ENCODE peak calls at places on chromosomes 1 and 21, in nine cellular contexts. A, G, T, B, F, O, W, U and L are unnamed samples. For H3K36me3, the result is how much of the 10 kb centered on the place peaks cover.

GRCh38 chr1:39915499-39916129 is 13.9 kb upstream of the MYCL start:
- DNase-seq in A (no peak), G (no peak), T (no peak), B (no peak), F (no peak), O (no peak), W (no peak), U (no peak), L (no peak)

GRCh38 chr1:116873680-116874271 is 35.9 kb upstream of the PTGFRN start:
- DNase-seq in A (no peak), G (no peak), T (no peak), B (no peak), F (no peak), O (no peak), W (no peak), U (no peak), L (no peak)

GRCh38 chr1:118147542-118147941 is 37.5 kb downstream of the SPAG17 start:
- DNase-seq in A (no peak), G (no peak), T (peak), B (no peak), F (no peak), O (no peak), W (no peak), U (no peak), L (no peak)

GRCh38 chr1:118617916-118618315 is 370.2 kb downstream of the TBX15 start:
- DNase-seq in A (no peak), G (no peak), T (no peak), B (no peak), F (no peak), O (no peak), W (no peak), U (no peak), L (no peak)

GRCh38 chr1:68217060-68217554 is 15.2 kb downstream of the WLS start:
- DNase-seq in A (no peak), G (no peak), T (no peak), B (no peak), F (no peak), O (no peak), W (no peak), U (no peak), L (no peak)

GRCh38 chr1:41833519-41834000 is 85.2 kb downstream of the HIVEP3 start:
- DNase-seq in A (no peak), G (no peak), T (no peak), B (no peak), F (no peak), O (no peak), W (no peak), U (no peak), L (no peak)

GRCh38 chr1:65002508-65003315 is 36.4 kb upstream of the JAK1 start:
- DNase-seq in A (peak), G (peak), T (peak), B (peak), F (no peak), O (peak), W (peak), U (peak), L (peak)

GRCh38 chr1:6248161-6248776 is 4.3 kb downstream of the HES3 start:
- DNase-seq in A (no peak), G (no peak), T (no peak), B (no peak), F (no peak), O (no peak), W (no peak), U (no peak), L (no peak)

GRCh38 chr1:101165944-101166343 is 70.9 kb upstream of the S1PR1 start:
- DNase-seq in A (no peak), G (no peak), T (no peak), B (no peak), F (no peak), O (no peak), W (no peak), U (no peak), L (no peak)

GRCh38 chr1:87024936-87025537 is 110.6 kb downstream of the HS2ST1 start:
- DNase-seq in A (no peak), G (no peak), T (no peak), B (no peak), F (no peak), O (no peak), W (no peak), U (no peak), L (no peak)

GRCh38 chr1:26941311-26941710 is 19.0 kb downstream of the KDF1 start:
- DNase-seq in A (no peak), G (no peak), T (no peak), B (no peak), F (no peak), O (no peak), W (peak), U (no peak), L (no peak)

GRCh38 chr1:11764519-11764918 is 2.5 kb downstream of the C1orf167 start:
- DNase-seq in A (no peak), G (no peak), T (no peak), B (no peak), F (peak), O (no peak), W (no peak), U (no peak), L (no peak)

GRCh38 chr1:219220945-219221344 is 47.3 kb downstream of the LYPLAL1 start:
- DNase-seq in A (no peak), G (no peak), T (no peak), B (no peak), F (no peak), O (no peak), W (no peak), U (no peak), L (no peak)
- TF ChIP-seq CTCF in A (no peak), G (no peak), T (no peak), B (no peak), F (no peak), O (no peak), W (no peak), U (no peak), L (no peak)

DNA sequence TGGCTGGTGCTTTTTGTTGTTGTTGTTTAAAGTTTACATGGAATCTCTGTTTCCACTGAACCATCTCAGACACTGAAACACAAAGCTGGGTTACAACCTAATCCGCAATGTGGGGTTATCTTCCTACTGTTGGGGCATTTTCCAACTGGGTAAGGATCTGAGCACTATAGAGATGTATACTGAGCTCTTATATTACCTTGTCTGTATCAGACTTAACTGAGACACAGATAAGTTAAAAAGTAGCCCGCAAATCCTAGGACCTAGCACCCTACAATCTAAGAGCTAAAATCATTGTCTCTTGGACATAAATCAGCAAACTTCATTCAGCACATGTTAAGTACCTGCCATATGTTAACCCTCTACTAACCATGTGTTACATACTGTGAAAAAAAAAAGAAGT is 169.2 kb downstream of the LTN1 start:
- DNase-seq in A (no peak), G (no peak), T (no peak), B (no peak), F (no peak), O (no peak), W (no peak), U (no peak), L (no peak)
- H3K36me3 ChIP-seq in A (under half), G (under half), T (under half), B (under half), F (under half), O (under half), W (under half), U (under half), L (under half)

DNA sequence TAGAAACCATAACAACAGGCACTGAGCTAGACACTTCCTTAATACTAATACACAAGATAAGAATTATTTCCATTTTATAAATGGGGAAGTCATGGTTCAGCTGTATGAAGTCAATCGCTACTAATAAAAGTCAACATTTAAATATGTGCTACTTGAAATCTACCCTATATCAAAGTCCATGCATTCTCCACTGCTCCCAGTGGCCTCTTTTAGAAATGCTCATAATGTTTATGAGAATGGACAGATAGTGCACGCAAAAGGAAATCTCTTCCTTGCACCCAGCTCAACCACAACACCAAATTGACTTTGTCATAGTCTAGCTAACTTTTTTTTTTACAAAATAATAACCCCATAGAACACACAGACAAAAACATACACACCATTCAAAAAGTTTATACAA is 281.7 kb upstream of the CXADR start:
- DNase-seq in A (no peak), G (no peak), T (no peak), B (no peak), F (no peak), O (no peak), W (no peak), U (no peak), L (no peak)
- TF ChIP-seq CTCF in A (no peak), G (no peak), T (no peak), B (no peak), F (no peak), O (no peak), W (no peak), U (no peak), L (no peak)

DNA sequence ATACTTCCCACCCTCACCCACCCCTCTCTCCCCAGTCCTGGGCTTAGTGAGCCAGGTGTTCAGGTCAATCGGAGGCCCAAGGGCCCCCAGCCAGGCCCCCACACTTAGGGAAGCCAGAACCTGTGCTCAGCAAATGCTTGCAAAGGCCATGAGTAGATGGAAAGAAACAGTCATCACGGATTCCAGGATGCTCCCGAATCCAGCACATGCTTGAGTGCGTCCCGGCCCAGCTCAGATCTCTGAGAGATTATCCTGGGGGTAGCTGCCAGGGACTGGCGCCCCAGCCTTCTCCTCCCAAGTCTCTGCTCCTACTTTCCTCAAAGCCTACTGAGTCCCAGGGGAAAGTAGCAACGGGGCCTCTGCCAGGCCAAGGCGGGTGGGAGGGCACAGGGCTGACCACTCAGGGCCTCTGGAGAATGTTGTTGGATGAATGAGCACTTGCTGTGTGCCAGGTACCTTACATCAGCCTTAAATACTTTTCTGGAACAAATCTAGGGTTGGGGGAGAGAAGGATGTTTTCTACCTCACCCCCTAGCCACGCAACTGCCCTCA is 119.4 kb upstream of the ZBTB40 start:
- DNase-seq in A (no peak), G (no peak), T (no peak), B (no peak), F (no peak), O (no peak), W (no peak), U (peak), L (no peak)
- H3K36me3 ChIP-seq in A (under half), G (under half), T (under half), B (under half), F (under half), O (under half), W (under half), U (under half), L (under half)

GRCh38 chr1:215141460-215141859 is 58.9 kb downstream of the KCNK2 start:
- DNase-seq in A (no peak), G (no peak), T (no peak), B (no peak), F (no peak), O (no peak), W (no peak), U (no peak), L (no peak)

GRCh38 chr1:215143497-215143896 is 61.0 kb downstream of the KCNK2 start:
- DNase-seq in A (no peak), G (no peak), T (no peak), B (no peak), F (no peak), O (no peak), W (no peak), U (no peak), L (no peak)

GRCh38 chr1:215151841-215152240 is 69.3 kb downstream of the KCNK2 start:
- DNase-seq in A (no peak), G (no peak), T (no peak), B (no peak), F (no peak), O (no peak), W (no peak), U (no peak), L (no peak)

GRCh38 chr1:215147024-215147423 is 64.5 kb downstream of the KCNK2 start:
- DNase-seq in A (no peak), G (no peak), T (no peak), B (no peak), F (no peak), O (no peak), W (no peak), U (no peak), L (no peak)

DNA sequence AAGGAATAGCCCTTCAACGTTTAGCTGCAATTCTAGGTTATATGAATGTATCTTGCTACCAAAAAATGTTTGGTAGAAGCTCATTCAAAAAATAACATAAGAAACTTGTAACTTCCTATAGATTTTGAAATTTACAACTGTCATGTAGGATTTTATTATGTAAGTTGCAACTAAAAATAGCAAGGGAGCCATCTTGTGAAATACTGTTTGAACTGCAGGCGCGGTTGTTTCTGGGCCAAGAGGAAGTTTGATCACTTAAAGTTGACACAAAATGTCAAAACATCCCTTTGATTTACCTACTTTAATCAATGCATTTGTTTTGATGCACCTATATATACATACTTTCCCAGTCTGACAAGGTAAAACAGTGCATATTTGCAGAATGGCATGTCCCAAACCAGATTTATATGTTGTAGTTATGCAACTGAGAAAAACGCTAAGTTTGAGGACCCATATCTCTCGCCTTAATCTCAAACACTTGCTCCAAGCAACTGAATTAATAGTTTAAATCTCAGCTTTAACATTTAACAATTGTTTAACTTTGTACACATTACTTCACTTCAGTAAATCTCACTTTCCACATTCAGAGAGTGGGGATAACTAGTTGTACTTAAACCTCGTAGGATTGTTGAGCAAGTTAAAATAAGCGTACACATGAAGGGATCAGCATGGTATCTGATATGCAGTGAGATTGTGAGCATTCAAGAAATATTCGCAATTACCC is 63.9 kb downstream of the KCNK2 start:
- DNase-seq in A (peak), G (peak), T (peak), B (no peak), F (peak), O (no peak), W (no peak), U (no peak), L (peak)
- TF ChIP-seq CTCF in A (no peak), G (peak), T (peak), B (no peak), F (peak), O (peak), W (no peak), U (peak), L (no peak)

DNA sequence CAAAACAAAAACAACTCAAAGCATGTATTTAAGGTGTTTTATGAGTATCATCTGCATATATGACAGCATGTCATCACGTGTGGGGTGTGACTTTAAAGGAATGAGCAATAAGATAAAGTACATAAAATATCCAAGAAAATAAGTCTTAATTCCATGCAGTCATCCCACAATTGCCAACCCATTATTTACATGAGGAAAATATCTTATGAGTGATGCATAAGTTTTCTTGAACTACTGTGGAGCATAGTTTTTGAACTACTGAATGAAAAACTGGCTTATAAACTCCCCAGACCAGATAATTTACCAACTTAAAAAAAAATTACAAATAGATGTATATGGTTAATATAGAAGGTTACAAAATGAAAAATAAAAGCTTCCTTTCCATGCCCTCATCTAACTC is 29.7 kb upstream of the MTMR11 start:
- DNase-seq in A (no peak), G (no peak), T (no peak), B (no peak), F (no peak), O (no peak), W (no peak), U (no peak), L (no peak)
- H3K36me3 ChIP-seq in A (half or more), G (under half), T (under half), B (under half), F (half or more), O (half or more), W (under half), U (half or more), L (under half)

DNA sequence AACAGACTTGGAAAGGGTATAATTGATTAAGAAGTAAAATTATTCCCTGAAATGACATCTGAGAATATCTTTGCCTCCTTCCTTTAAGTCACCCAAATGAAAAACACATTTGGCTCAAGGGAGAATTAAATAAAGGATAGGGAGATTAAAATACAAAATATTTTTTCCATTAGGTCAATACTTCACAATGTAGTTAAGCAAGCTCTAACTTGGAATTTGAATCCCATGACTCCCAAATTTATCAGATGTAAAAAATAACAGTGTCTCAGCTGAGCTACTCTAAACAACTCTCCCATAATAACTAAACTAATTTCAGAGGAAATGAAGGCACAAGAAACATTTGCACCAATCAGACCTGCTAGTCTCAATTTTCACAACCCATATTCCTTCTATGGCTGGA is 6.5 kb upstream of the NMNAT2 start:
- DNase-seq in A (no peak), G (no peak), T (no peak), B (no peak), F (no peak), O (no peak), W (no peak), U (no peak), L (no peak)
- TF ChIP-seq CTCF in A (no peak), G (no peak), T (no peak), B (no peak), F (no peak), O (no peak), W (no peak), U (no peak), L (no peak)

GRCh38 chr21:28922368-28922767 is 70.3 kb downstream of the LTN1 start:
- DNase-seq in A (no peak), G (no peak), T (no peak), B (no peak), F (no peak), O (no peak), W (no peak), U (no peak), L (no peak)

GRCh38 chr21:28923439-28923975 is 69.2 kb downstream of the LTN1 start:
- DNase-seq in A (no peak), G (no peak), T (no peak), B (no peak), F (no peak), O (no peak), W (no peak), U (no peak), L (no peak)

GRCh38 chr21:28928578-28929124 is 64.0 kb downstream of the LTN1 start:
- DNase-seq in A (no peak), G (no peak), T (no peak), B (no peak), F (no peak), O (no peak), W (no peak), U (no peak), L (no peak)

GRCh38 chr21:28932717-28933116 is 60.0 kb downstream of the LTN1 start:
- DNase-seq in A (no peak), G (no peak), T (no peak), B (no peak), F (no peak), O (no peak), W (no peak), U (no peak), L (no peak)

DNA sequence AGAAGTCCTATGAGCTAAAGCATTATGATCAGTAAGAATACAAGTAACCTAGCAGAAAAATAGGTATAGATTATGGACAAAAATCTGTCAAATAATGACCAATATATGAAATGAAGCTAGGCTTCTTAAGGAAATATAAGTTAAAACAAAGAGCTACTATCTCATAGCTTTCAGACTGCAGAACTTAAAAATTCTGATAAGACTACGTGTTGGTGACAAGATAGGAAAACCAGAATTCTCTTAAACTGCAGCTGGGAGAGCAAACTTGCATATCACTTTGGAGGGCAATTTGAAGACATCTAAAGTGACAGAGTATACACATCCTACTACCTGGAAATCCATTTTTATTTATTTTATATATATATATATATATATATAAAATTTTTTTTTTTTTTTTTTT is 65.6 kb downstream of the LTN1 start:
- DNase-seq in A (no peak), G (no peak), T (no peak), B (no peak), F (no peak), O (no peak), W (no peak), U (no peak), L (no peak)
- H3K36me3 ChIP-seq in A (half or more), G (under half), T (under half), B (under half), F (under half), O (under half), W (under half), U (under half), L (under half)

DNA sequence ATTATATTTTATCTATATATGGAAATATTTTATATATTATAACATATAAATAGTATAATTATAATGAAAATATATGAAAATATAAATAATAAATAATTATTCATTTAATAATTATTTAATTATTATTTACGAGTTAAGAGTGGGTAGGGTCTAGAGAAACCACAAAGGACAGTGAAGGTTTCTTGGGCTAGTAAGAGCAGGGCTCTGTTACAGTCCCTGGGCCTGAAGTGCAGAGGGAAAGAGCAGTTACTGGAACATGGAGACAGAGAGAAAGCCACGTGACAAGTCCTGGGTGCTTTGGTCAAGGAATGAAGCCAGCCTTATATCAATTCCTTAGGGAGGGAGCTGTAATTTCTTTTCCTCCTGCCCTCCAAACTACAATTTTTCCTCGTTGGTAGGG is 117.2 kb upstream of the OLIG2 start:
- DNase-seq in A (no peak), G (no peak), T (no peak), B (no peak), F (peak), O (no peak), W (no peak), U (no peak), L (no peak)
- TF ChIP-seq CTCF in A (no peak), G (no peak), T (no peak), B (no peak), F (no peak), O (no peak), W (no peak), U (no peak), L (no peak)

GRCh38 chr1:37884145-37884544 is 24.8 kb upstream of the MTF1 start:
- DNase-seq in A (no peak), G (no peak), T (no peak), B (no peak), F (no peak), O (no peak), W (no peak), U (no peak), L (no peak)
- H3K36me3 ChIP-seq in A (half or more), G (half or more), T (under half), B (half or more), F (half or more), O (half or more), W (under half), U (half or more), L (under half)